ENCODE peak calls at places on chromosomes 16 and 17, in ten cellular contexts. U is activated T-helper 1 cell treated with anti-CD3 and anti-CD28 coated beads, Interleukin-2, amount 50 U/mL, for 16 hours; S is NCI-H1105 treated with DMSO at 0.1 percent for 48 hours; Z is C1 segment of cervical spinal cord; M is activated naive CD4-positive, alpha-beta T cell treated with anti-CD3 and anti-CD28 coated beads, Interleukin-2, amount 10 ng/mL, durations not matched to agents 7 days and 5 days; E is posterior cingulate gyrus; N is type B pancreatic cell; X is astrocyte of the spinal cord; Q is LHCN-M2; D is activated CD8-positive, alpha-beta T cell treated with anti-CD3 and anti-CD28 coated beads for 36 hours. R is an unnamed sample.

GRCh38 chr16:15526731-15527130 is 92.3 kb downstream of the BMERB1 start:
- DNase-seq in N (no peak), Q (no peak), U (no peak), Z (no peak), X (no peak), E (no peak), D (no peak), S (no peak), M (no peak), R (no peak)

GRCh38 chr17:57138956-57139576 is 54.0 kb downstream of the AKAP1 start:
- DNase-seq in E (no peak), S (no peak), X (no peak), N (no peak), U (no peak), D (no peak), Z (no peak), Q (peak), M (no peak), R (peak)

GRCh38 chr17:52395308-52395707 is 236.8 kb upstream of the CA10 start:
- DNase-seq in U (no peak), Q (no peak), M (no peak), S (no peak), Z (no peak), E (no peak), N (no peak), X (no peak), D (no peak), R (no peak)

GRCh38 chr16:89363621-89364393 is 126.6 kb downstream of the ANKRD11 start:
- DNase-seq in Z (no peak), Q (peak), S (no peak), E (peak), M (peak), U (no peak), D (peak), X (peak), N (no peak), R (no peak)

GRCh38 chr16:88084881-88085280 is 133.6 kb downstream of the BANP start:
- DNase-seq in D (no peak), S (no peak), Q (peak), Z (no peak), U (no peak), N (no peak), E (no peak), X (no peak), M (no peak), R (no peak)

GRCh38 chr16:87844374-87844733 is 25.0 kb downstream of the SLC7A5 start:
- DNase-seq in E (no peak), Q (no peak), U (no peak), X (peak), D (no peak), S (no peak), N (no peak), M (no peak), Z (no peak), R (no peak)

GRCh38 chr17:27802033-27802432 is 1.7 kb upstream of the NOS2 start:
- DNase-seq in N (no peak), E (no peak), Q (no peak), D (no peak), M (no peak), S (no peak), Z (no peak), U (no peak), X (no peak), R (no peak)

GRCh38 chr16:4762205-4762604 is 4.8 kb downstream of the ZNF500 start:
- DNase-seq in Z (no peak), E (peak), Q (no peak), D (no peak), S (no peak), U (no peak), M (no peak), X (no peak), N (no peak), R (no peak)

GRCh38 chr17:58338907-58339774 is 10.5 kb upstream of the TSPOAP1 start:
- DNase-seq in E (peak), X (peak), N (no peak), M (peak), Q (peak), Z (no peak), U (no peak), D (peak), S (no peak), R (peak)

GRCh38 chr16:53829186-53829747 is 125.3 kb downstream of the FTO start:
- DNase-seq in D (no peak), S (no peak), Q (no peak), N (no peak), M (no peak), Z (no peak), E (no peak), U (no peak), X (peak), R (no peak)

GRCh38 chr16:1731603-1732002 is 25.6 kb downstream of the MAPK8IP3 start:
- DNase-seq in D (no peak), N (no peak), Z (no peak), X (no peak), Q (no peak), U (no peak), M (no peak), E (no peak), S (no peak), R (no peak)

GRCh38 chr17:47210105-47210504 is 957 bp downstream of the MYL4 start:
- DNase-seq in Q (no peak), Z (no peak), X (no peak), M (no peak), N (no peak), S (no peak), D (no peak), U (no peak), E (no peak), R (peak)

GRCh38 chr17:16988749-16989229 is 16.9 kb upstream of the TNFRSF13B start:
- DNase-seq in M (no peak), S (no peak), U (no peak), Q (no peak), Z (no peak), X (no peak), E (no peak), D (peak), N (no peak), R (no peak)

GRCh38 chr17:78899361-78900260 is 3.4 kb downstream of the CEP295NL start:
- DNase-seq in U (no peak), N (no peak), Z (no peak), X (no peak), D (no peak), E (peak), Q (peak), S (no peak), M (no peak), R (no peak)

GRCh38 chr17:8695241-8695640 is 49.4 kb downstream of the CCDC42 start:
- DNase-seq in D (no peak), S (no peak), N (no peak), Q (no peak), E (no peak), X (peak), Z (no peak), M (no peak), U (no peak), R (no peak)

R was measured in SJCRH30.